ENCODE peak calls at places on chromosomes 12 and 14, in four cellular contexts. W is Peyer's patch, K is uterus, V is thyroid gland. Z is an unnamed sample.

GRCh38 chr14:101506921-101507300 is 54.4 kb upstream of the DIO3 start:
- DNase-seq in W (no peak), K (peak; percentile 13), V (no peak), Z (no peak)

GRCh38 chr12:82838123-82838522 is 151.4 kb downstream of the TMTC2 start:
- DNase-seq in W (no peak), K (no peak), V (no peak), Z (no peak)

GRCh38 chr14:102727336-102728095 is 49.7 kb upstream of the TRAF3 start:
- DNase-seq in W (no peak), K (no peak), V (no peak), Z (no peak)

GRCh38 chr14:50756300-50756699 is 74.7 kb downstream of the NIN start:
- DNase-seq in W (peak; percentile 65), K (no peak), V (no peak), Z (no peak)

GRCh38 chr14:95021588-95021987 is 135.7 kb downstream of the DICER1 start:
- DNase-seq in W (no peak), K (no peak), V (no peak), Z (no peak)

GRCh38 chr14:94393474-94393873 is 5.1 kb upstream of the SERPINA1 start:
- DNase-seq in W (no peak), K (no peak), V (no peak), Z (no peak)

GRCh38 chr14:34676516-34677211 is 37.7 kb downstream of the CFL2 start:
- DNase-seq in W (no peak), K (no peak), V (peak; percentile 18), Z (no peak)

GRCh38 chr12:80216890-80217559 is 117.7 kb downstream of the OTOGL start:
- DNase-seq in W (no peak), K (no peak), V (no peak), Z (no peak)

GRCh38 chr12:12449533-12450025 is 92.7 kb downstream of the BORCS5 start:
- DNase-seq in W (no peak), K (no peak), V (no peak), Z (no peak)

GRCh38 chr14:54338696-54339317 is 58.0 kb upstream of the CDKN3 start:
- DNase-seq in W (no peak), K (no peak), V (peak; percentile 50), Z (no peak)

GRCh38 chr12:69555461-69555860 is 29.8 kb upstream of the CCT2 start:
- DNase-seq in W (no peak), K (no peak), V (no peak), Z (no peak)

GRCh38 chr12:2291182-2291832 is 238.5 kb downstream of the CACNA1C start:
- DNase-seq in W (no peak), K (no peak), V (no peak), Z (no peak)

GRCh38 chr12:12718853-12719252 is 1.7 kb downstream of the CDKN1B start:
- DNase-seq in W (no peak), K (no peak), V (no peak), Z (no peak)

GRCh38 chr12:14164266-14164665 is 182.9 kb upstream of the GRIN2B start:
- DNase-seq in W (no peak), K (no peak), V (no peak), Z (no peak)

GRCh38 chr12:77047341-77048202 is 17.8 kb downstream of the E2F7 start:
- DNase-seq in W (no peak), K (no peak), V (no peak), Z (no peak)

GRCh38 chr12:123721245-123721644 is 9.1 kb downstream of the ATP6V0A2 start:
- DNase-seq in W (no peak), K (no peak), V (no peak), Z (no peak)

GRCh38 chr12:45989857-45990467 is 412 bp downstream of the SCAF11 start:
- DNase-seq in W (no peak), K (peak; percentile 60), V (peak; percentile 78), Z (peak; percentile 84)

GRCh38 chr12:42090899-42091298 is 53.8 kb downstream of the GXYLT1 start:
- DNase-seq in W (no peak), K (no peak), V (no peak), Z (no peak)

GRCh38 chr12:23141335-23141734 is 516.4 kb downstream of the ETNK1 start:
- DNase-seq in W (no peak), K (no peak), V (no peak), Z (no peak)

GRCh38 chr12:108792361-108793292 is 61.3 kb upstream of the CORO1C start:
- DNase-seq in W (no peak), K (no peak), V (no peak), Z (no peak)

GRCh38 chr14:70087380-70087697 is 101.4 kb downstream of the SLC8A3 start:
- DNase-seq in W (no peak), K (no peak), V (no peak), Z (no peak)

GRCh38 chr12:96308881-96309280 is 91.4 kb downstream of the CDK17 start:
- DNase-seq in W (no peak), K (no peak), V (no peak), Z (no peak)

GRCh38 chr14:89617471-89618291 is 200.6 kb upstream of the FOXN3 start:
- DNase-seq in W (peak; percentile 60), K (no peak), V (peak; percentile 39), Z (no peak)

GRCh38 chr12:52156310-52156709 is 35.5 kb downstream of the KRT80 start:
- DNase-seq in W (no peak), K (no peak), V (no peak), Z (no peak)

GRCh38 chr14:55964081-55964480 is 154.1 kb upstream of the PELI2 start:
- DNase-seq in W (no peak), K (no peak), V (no peak), Z (no peak)

GRCh38 chr12:75995691-75996090 is 35.9 kb downstream of the PHLDA1 start:
- DNase-seq in W (no peak), K (no peak), V (no peak), Z (no peak)

GRCh38 chr12:68497702-68498101 is 113.0 kb upstream of the RAP1B start:
- DNase-seq in W (no peak), K (no peak), V (no peak), Z (no peak)

GRCh38 chr12:59808317-59808910 is 212.6 kb downstream of the SLC16A7 start:
- DNase-seq in W (no peak), K (no peak), V (no peak), Z (no peak)

GRCh38 chr12:126262829-126263228 is 1197.6 kb downstream of the AACS start:
- DNase-seq in W (no peak), K (no peak), V (no peak), Z (no peak)
- TF ChIP-seq POLR2A in W (no peak), K (no peak), V (no peak), Z (no peak)

GRCh38 chr12:65839027-65839426 is 14.7 kb downstream of the HMGA2 start:
- DNase-seq in W (no peak), K (no peak), V (no peak), Z (no peak)

GRCh38 chr12:65838330-65838976 is 14.2 kb downstream of the HMGA2 start:
- DNase-seq in W (no peak), K (no peak), V (no peak), Z (no peak)

GRCh38 chr12:65836419-65837197 is 12.3 kb downstream of the HMGA2 start:
- DNase-seq in W (no peak), K (no peak), V (no peak), Z (no peak)

GRCh38 chr12:65845751-65846537 is 21.7 kb downstream of the HMGA2 start:
- DNase-seq in W (no peak), K (no peak), V (no peak), Z (no peak)

DNA sequence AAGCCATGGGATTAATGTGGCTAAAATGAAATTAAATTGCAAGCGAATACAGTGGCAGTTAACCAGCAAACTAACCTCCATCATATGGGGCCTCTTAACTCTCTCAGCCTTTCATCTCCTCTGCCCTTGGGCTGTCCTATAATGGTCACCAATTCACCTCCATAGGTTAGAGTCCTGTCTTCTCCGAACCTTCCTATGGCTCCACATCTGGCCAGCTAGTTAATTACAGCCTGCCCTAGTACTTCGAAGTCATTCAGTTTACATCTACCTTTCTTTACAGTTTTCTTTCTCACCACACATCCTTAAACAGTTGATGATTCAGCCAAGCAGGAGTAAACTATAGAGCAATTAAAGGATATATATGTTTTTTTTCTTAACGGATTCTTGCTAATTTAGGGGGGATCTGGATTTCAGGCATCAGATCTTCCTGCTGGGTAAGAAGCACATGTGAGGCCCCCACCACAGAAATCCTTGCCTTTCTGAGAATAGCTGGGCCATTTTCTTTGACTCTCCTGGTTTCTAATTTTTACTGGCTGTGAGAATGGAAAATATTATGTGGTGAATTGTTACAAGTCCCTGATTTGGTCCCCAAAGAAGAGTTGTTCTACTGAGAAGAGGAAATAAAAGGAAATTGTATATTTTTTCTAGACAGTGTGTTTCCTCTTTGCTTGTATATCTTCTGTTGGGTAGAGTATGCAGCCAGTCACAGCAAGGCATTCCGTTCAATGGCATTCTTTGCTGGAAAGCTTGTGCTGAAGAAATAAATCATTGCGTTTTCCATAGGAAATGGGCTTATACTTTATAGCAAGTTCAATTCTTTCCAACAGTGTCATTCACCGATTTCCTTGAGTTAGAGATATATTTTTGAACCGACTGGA is 16.7 kb downstream of the HMGA2 start:
- DNase-seq in W (no peak), K (no peak), V (no peak), Z (no peak)
- TF ChIP-seq CTCF in W (no peak), K (no peak), V (no peak), Z (no peak)

GRCh38 chr12:29691146-29691854 is 92.4 kb downstream of the TMTC1 start:
- DNase-seq in W (no peak), K (no peak), V (no peak), Z (no peak)

GRCh38 chr12:29693962-29694361 is 89.8 kb downstream of the TMTC1 start:
- DNase-seq in W (no peak), K (no peak), V (no peak), Z (no peak)

GRCh38 chr12:29692237-29692636 is 91.5 kb downstream of the TMTC1 start:
- DNase-seq in W (no peak), K (no peak), V (no peak), Z (no peak)

GRCh38 chr12:29688914-29689313 is 94.8 kb downstream of the TMTC1 start:
- DNase-seq in W (no peak), K (no peak), V (no peak), Z (no peak)

DNA sequence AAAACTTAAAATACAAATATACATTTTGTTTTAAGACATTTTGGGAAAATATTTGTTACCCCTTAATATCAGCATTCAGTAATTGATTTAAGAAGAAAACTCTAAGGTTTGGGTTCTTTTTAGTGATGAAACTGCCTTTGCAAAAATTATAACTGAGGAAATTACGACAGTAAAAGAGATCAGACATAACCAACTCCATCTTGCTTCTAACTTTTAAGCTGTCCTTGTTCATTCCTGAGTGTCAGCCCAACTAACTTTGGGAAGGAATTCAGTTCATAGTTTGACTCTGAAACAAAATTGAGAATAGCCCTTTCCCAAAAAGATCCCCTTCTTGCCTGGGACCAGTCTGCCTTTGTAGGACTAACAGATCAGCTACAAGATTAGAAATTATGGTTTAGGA is 93.0 kb downstream of the TMTC1 start:
- DNase-seq in W (no peak), K (no peak), V (no peak), Z (no peak)
- H3K36me3 ChIP-seq in W (no peaks in the 10 kb centered on the region), K (no peaks in the 10 kb centered on the region), V (no peaks in the 10 kb centered on the region), Z (no peaks in the 10 kb centered on the region)

DNA sequence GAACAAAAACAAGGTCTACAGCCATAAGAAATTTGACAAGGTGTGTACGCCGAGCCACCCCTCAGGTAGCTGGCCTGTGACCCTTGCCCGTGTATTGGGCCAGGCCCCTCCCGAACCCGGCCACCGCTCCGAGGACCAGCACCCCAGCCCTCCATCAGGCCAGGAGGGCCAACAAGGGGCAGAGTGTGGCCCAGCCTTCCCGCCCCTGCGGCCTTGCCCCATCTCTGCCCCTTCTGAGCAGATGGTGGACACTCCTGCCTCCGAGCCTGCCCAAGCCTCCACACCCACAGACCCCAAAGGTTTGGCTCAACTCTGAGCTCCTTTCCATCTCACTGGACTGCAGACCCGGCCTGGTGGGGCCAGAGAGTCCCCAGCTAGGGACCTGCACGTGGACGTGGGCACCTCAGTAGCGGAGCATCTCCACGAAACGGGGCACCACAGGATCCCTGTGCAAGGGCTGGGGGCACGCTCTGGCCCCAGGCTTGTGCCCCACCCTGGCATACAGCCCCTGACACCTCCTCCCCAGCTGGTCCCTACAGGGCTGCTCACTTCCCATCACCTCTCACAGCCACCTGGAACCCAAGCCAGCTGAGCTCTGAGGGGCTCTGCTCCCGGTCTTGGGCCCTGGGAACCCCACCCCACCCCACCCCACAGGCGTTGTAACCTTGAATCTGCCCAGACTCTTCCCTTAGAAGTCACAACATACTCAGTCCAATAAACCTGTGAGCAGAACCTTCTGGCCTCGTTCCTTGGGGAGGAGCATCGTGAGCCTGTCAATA is 3.3 kb downstream of the P2RX2 start:
- DNase-seq in W (no peak), K (no peak), V (no peak), Z (no peak)
- TF ChIP-seq POLR2A in W (no peak), K (no peak), V (no peak), Z (no peak)